ENCODE peak calls at places on chromosome 20, in six cellular contexts. F, S, K, V, R and B are unnamed samples.

GRCh38 chr20:58731192-58731591 is 38.6 kb downstream of the NPEPL1 start:
- DNase-seq in K (no peak), F (no peak), R (no peak), S (no peak), V (no peak), B (no peak)

GRCh38 chr20:38692436-38693411 is 31.6 kb upstream of the SLC32A1 start:
- DNase-seq in S (peak), V (peak), R (peak), K (peak), F (peak), B (no peak)

GRCh38 chr20:37914672-37915433 is 11.9 kb downstream of the VSTM2L start:
- DNase-seq in R (peak), F (peak), K (no peak), S (peak), V (no peak), B (no peak)

GRCh38 chr20:10537850-10538480 is 102.9 kb downstream of the SLX4IP start:
- DNase-seq in V (no peak), S (no peak), R (no peak), K (no peak), F (no peak), B (no peak)

GRCh38 chr20:20665200-20665599 is 47.2 kb downstream of the RALGAPA2 start:
- DNase-seq in S (no peak), K (no peak), R (peak), V (no peak), F (no peak), B (no peak)

GRCh38 chr20:32536861-32537656 is 48.1 kb downstream of the NOL4L start:
- DNase-seq in F (no peak), V (peak), R (no peak), K (no peak), S (peak), B (peak)

GRCh38 chr20:48574383-48574782 is 253.4 kb downstream of the PREX1 start:
- DNase-seq in K (no peak), V (no peak), R (peak), F (no peak), S (peak), B (no peak)

GRCh38 chr20:41168281-41169183 is 31.2 kb downstream of the PLCG1 start:
- DNase-seq in R (no peak), K (no peak), F (no peak), V (no peak), S (no peak), B (peak)

GRCh38 chr20:16428112-16428511 is 145.1 kb downstream of the KIF16B start:
- DNase-seq in R (no peak), S (no peak), V (no peak), K (no peak), F (no peak), B (no peak)

GRCh38 chr20:24702501-24703283 is 233.3 kb downstream of the SYNDIG1 start:
- DNase-seq in R (no peak), S (no peak), V (no peak), K (no peak), F (no peak), B (no peak)

GRCh38 chr20:15185913-15186312 is 848.5 kb upstream of the FLRT3 start:
- DNase-seq in V (no peak), K (no peak), F (no peak), R (no peak), S (no peak), B (no peak)

GRCh38 chr20:48970681-48971370 is 49.3 kb downstream of the ARFGEF2 start:
- DNase-seq in K (no peak), F (no peak), R (no peak), S (no peak), V (no peak), B (no peak)

GRCh38 chr20:57656821-57657536 is 36.8 kb upstream of the ZBP1 start:
- DNase-seq in S (no peak), R (no peak), V (no peak), F (no peak), K (no peak), B (peak)

GRCh38 chr20:20941468-20941889 is 164.7 kb downstream of the LINC00237 start:
- DNase-seq in F (no peak), S (no peak), K (no peak), R (no peak), V (no peak), B (no peak)

GRCh38 chr20:58575776-58576589 is 60.8 kb upstream of the APCDD1L start:
- DNase-seq in S (no peak), K (no peak), R (no peak), F (no peak), V (no peak), B (no peak)

GRCh38 chr20:9617940-9618339 is 103.5 kb downstream of the LAMP5 start:
- DNase-seq in R (peak), F (peak), V (no peak), S (peak), K (no peak), B (no peak)

GRCh38 chr20:24382330-24382729 is 87.1 kb upstream of the SYNDIG1 start:
- DNase-seq in S (no peak), R (no peak), K (no peak), F (no peak), V (no peak), B (no peak)

GRCh38 chr20:34983995-34984735 is 28.5 kb downstream of the MYH7B start:
- DNase-seq in R (no peak), V (no peak), S (peak), F (no peak), K (no peak), B (no peak)

GRCh38 chr20:30611239-30611984 is 646.1 kb upstream of the DEFB115 start:
- DNase-seq in F (no peak), V (no peak), S (no peak), R (no peak), K (no peak), B (no peak)

GRCh38 chr20:11935754-11936551 is 18.3 kb downstream of the BTBD3 start:
- DNase-seq in R (peak), K (no peak), V (no peak), F (no peak), S (no peak), B (no peak)

GRCh38 chr20:47019106-47019824 is 124.6 kb downstream of the EYA2 start:
- DNase-seq in R (no peak), V (no peak), F (peak), K (peak), S (peak), B (no peak)
- H3K4me3 ChIP-seq in R (no peak), V (no peak), F (no peak), K (no peak), S (no peak), B (no peak)

DNA sequence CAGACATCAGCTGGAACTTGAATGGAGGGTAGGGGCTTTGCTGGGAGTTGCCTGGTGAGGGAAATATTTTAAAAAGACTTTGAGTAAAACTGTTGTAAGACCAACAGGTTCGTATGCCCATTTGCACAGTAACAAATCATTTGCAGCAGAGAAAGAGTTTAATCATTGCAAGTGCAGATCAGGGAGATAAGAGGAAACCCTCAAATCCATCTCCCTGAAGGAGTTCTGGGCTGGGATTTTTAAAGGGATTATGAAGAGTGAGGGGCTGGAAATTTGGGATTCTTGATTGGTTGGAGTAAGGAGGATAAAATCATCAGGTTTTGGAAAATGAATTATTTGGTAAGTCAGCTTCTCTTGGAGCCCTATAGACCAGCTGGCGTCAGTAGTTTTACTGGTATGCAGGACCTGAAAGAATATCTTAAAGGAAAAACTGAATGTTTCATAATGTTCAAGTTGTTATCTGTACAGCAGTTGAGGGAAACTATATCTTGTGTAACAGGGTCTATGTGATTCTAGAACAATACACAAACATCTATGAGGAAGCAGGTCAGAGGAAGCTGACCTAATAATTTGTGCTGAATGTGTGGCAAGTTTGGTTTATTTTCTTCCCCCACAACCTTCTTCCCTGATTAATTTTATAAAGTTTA is 295.5 kb downstream of the PLCB1 start:
- DNase-seq in V (no peak), F (no peak), R (no peak), K (no peak), S (no peak), B (no peak)
- H3K4me3 ChIP-seq in V (no peak), F (no peak), R (no peak), K (no peak), S (no peak), B (no peak)

GRCh38 chr20:36861625-36861874 is 14.4 kb upstream of the TLDC2 start:
- DNase-seq in V (no peak), R (no peak), K (no peak), S (no peak), F (no peak), B (no peak)

GRCh38 chr20:36859700-36860330 is 16.1 kb upstream of the TLDC2 start:
- DNase-seq in S (no peak), K (no peak), V (no peak), R (no peak), F (no peak), B (no peak)

GRCh38 chr20:36859282-36859555 is 16.7 kb upstream of the TLDC2 start:
- DNase-seq in R (no peak), K (no peak), S (no peak), F (no peak), V (no peak), B (no peak)

GRCh38 chr20:36860811-36861624 is 14.9 kb upstream of the TLDC2 start:
- DNase-seq in S (no peak), K (no peak), F (no peak), R (no peak), V (no peak), B (no peak)

GRCh38 chr20:36860339-36860738 is 15.6 kb upstream of the TLDC2 start:
- DNase-seq in F (no peak), R (no peak), K (no peak), V (no peak), S (no peak), B (no peak)
- H3K4me3 ChIP-seq in F (no peak), R (no peak), K (peak), V (no peak), S (no peak), B (no peak)

GRCh38 chr20:3734111-3734843 is 1.8 kb downstream of the HSPA12B start:
- DNase-seq in F (no peak), S (no peak), R (no peak), K (no peak), V (no peak), B (peak)

GRCh38 chr20:3732327-3733118 is at the start of gene HSPA12B:
- DNase-seq in K (no peak), F (peak), V (no peak), S (peak), R (no peak), B (no peak)

GRCh38 chr20:3735768-3736167 is 3.3 kb downstream of the HSPA12B start:
- DNase-seq in F (no peak), V (no peak), S (no peak), R (no peak), K (no peak), B (no peak)

GRCh38 chr20:3731944-3732326 is 550 bp upstream of the HSPA12B start:
- DNase-seq in R (no peak), K (no peak), S (peak), V (no peak), F (no peak), B (no peak)

DNA sequence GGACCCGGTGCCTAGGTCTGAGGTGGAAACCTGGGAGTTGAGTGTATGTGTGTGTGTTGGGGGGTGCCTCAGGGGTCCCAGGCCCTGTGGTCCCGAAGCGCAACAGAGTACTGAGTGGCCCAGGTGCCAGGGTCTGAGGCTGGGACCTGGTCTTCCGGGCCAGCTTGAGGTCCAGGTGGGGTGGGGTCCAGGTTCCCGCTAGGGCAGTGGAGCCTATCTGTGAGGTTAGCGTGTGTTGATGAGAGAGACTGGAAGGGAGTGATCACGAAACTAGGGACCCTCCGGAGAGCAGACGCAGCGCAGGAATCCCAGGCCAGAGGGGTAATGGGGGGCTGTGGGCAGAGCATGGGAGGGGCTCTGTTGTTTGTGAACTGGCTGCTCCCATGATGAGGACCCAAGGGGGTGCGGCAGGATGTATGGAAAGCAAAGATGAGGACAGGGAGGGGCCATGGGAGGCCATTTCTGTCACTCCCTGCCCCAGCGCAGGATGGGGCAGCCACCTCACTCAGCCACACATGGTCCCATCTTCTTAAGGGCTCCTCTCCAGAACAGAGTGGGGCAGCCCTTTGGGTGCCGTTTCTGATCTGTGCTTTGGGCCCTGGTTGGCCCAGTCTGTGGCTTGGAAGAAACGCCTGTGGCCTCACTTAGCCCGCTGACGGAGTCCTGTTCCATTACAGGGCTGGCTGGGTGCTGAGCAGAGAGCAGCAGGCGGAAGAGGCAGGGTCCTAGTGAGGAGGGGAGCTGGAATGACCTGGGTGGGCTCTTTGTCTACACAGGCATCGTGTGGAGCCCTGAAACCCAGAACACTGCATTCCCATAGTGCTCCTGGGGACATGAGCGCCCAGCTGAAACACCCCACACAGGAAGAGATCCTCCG is 872 bp downstream of the HSPA12B start:
- DNase-seq in K (no peak), F (no peak), R (no peak), V (no peak), S (no peak), B (no peak)
- H3K4me3 ChIP-seq in K (peak), F (no peak), R (no peak), V (no peak), S (peak), B (peak)

GRCh38 chr20:62363920-62364851 is 2.9 kb downstream of the LAMA5 start:
- DNase-seq in K (no peak), V (no peak), R (no peak), F (no peak), S (peak), B (peak)

GRCh38 chr20:62362991-62363919 is 3.9 kb downstream of the LAMA5 start:
- DNase-seq in K (no peak), F (no peak), V (no peak), S (peak), R (no peak), B (peak)

GRCh38 chr20:62365814-62366369 is 1.2 kb downstream of the LAMA5 start:
- DNase-seq in R (peak), K (no peak), V (no peak), F (peak), S (peak), B (peak)

GRCh38 chr20:62366370-62367135 is 559 bp downstream of the LAMA5 start:
- DNase-seq in V (no peak), R (no peak), K (no peak), F (peak), S (peak), B (peak)

DNA sequence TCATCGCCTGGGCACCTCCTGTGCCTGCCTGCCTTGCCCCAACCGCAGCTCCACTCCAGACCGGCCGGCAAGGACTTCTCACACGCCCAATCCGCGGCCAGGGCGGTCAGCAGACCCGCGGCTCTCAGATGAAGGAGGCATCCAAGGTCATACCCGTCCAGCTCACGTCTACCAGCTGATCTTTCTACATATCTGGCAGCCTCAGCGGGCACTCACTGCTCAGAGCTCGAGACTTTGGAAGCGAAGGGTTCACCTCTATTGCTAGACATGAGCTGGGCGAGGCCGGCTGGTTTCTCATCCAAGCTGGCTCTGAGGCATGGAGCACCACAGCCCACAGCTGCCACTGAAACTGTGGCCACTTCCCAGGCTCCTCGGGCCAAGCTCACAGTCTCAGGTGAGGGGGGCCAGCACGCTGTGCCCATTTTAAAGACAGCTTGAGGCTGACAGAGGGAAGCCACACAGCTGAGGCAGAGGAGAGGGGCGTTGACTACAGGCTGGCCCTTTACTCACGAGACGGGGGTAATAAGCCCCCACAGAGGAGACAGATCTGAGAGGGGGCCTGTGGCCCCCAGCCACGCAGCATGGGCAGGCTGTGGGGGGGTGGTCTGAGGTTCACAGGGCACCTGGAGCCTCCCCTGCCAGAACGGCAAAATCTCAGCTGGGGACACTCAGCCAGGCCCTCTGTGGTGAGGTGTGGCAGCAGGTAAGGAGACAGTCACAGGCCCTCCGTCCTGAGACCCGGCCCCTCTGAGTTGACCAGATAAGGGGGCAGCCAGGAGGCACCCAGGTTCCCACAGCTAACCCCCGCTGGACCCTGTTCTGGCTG is 2.0 kb downstream of the LAMA5 start:
- DNase-seq in F (no peak), K (no peak), V (no peak), R (no peak), S (no peak), B (peak)
- H3K4me3 ChIP-seq in F (peak), K (no peak), V (no peak), R (no peak), S (peak), B (peak)

GRCh38 chr20:50514035-50514337 is 3.8 kb downstream of the PTPN1 start:
- DNase-seq in R (no peak), K (no peak), V (no peak), F (no peak), S (no peak), B (no peak)
- H3K4me3 ChIP-seq in R (no peak), K (no peak), V (peak), F (no peak), S (no peak), B (peak)

DNA sequence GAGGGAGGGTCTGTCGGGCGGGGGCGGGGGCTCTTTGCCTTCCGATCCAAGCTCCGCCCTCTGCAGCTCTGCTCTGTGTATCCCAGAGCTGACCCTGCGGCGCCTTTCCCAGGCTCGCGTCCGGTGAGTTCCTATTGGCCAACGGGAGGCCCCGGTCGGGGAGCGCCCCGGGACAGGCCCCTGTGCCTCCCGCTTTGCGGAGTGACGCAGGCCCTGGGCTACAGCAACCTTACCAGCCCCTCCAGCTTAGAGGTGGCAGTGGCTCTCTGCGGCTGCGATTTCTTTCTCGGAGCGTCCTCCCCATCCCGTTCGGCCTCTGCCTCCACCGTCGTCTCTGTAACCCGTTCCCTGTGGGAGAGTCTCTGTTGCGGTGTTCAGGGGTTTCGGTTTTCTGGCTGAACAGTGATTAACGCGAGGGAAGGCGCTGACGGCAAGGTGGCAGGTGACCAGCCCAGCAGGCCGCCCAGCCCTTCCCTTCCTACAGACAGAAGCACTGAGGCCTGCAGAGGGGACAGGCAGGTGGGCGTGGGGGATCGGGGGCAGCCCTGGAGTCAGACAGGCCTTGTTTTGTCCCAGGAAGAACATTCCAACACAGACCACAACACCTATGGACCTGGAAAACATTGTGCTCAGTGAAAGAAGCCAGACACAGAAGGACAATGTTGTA is 18.1 kb upstream of the CEBPB start:
- DNase-seq in V (no peak), R (no peak), F (peak), K (no peak), S (peak), B (peak)
- H3K4me3 ChIP-seq in V (no peak), R (no peak), F (peak), K (peak), S (peak), B (peak)

GRCh38 chr20:44660506-44660905 is 9.0 kb upstream of the ADA start:
- DNase-seq in F (no peak), R (no peak), S (no peak), K (no peak), V (no peak), B (no peak)

GRCh38 chr20:44662256-44662655 is 10.8 kb upstream of the ADA start:
- DNase-seq in V (no peak), R (no peak), K (no peak), S (no peak), F (no peak), B (no peak)

GRCh38 chr20:44658810-44659209 is 7.3 kb upstream of the ADA start:
- DNase-seq in F (no peak), R (no peak), V (no peak), S (no peak), K (no peak), B (no peak)

GRCh38 chr20:44659931-44660330 is 8.4 kb upstream of the ADA start:
- DNase-seq in K (no peak), S (no peak), F (no peak), V (no peak), R (no peak), B (no peak)

DNA sequence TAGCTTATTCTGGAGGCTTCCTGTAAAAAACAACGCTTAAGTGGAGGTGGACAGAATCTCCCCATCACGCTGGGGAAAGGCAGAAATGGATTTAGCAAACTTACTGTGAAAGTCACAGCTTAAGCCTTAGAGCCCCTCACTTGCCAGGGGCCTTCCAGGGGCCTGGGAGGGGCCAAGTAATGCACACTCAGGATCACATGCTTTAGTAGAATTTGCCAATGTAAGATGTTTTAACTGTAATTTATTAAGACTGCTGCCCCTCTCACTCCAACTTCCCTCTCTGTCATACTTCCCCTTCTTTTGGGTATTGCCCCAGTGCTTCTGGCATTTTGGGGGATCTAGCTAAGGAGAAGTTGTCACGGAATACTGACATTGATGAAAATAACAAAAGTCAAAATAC is 12.6 kb upstream of the ADA start:
- DNase-seq in V (no peak), R (no peak), K (no peak), F (no peak), S (no peak), B (no peak)
- H3K4me3 ChIP-seq in V (no peak), R (no peak), K (no peak), F (no peak), S (no peak), B (no peak)